ENCODE peak calls at places on chromosomes 5 and 9, in six cellular contexts. I is effector memory CD4-positive, alpha-beta T cell; C is body of pancreas; H is brain microvascular endothelial cell; Q is IMR-90; J is sigmoid colon. V is an unnamed sample. For H3K27me3, the result is how much of the 10 kb centered on the place peaks cover.

GRCh38 chr5:16539169-16539666 is 73.6 kb upstream of the ZNF622 start:
- DNase-seq in H (peak), J (peak), C (peak), Q (peak), I (no peak), V (no peak)

GRCh38 chr5:124438390-124439380 is 307.8 kb downstream of the ZNF608 start:
- DNase-seq in I (no peak), H (no peak), J (no peak), C (no peak), Q (no peak), V (no peak)

GRCh38 chr5:174903333-174903732 is 179.0 kb downstream of the MSX2 start:
- DNase-seq in H (no peak), I (no peak), C (no peak), J (no peak), Q (no peak), V (no peak)

GRCh38 chr5:34669931-34670516 is 13.9 kb downstream of the RAI14 start:
- DNase-seq in Q (peak), C (no peak), H (no peak), J (no peak), I (no peak), V (no peak)

GRCh38 chr5:146828385-146828784 is 50.2 kb downstream of the PPP2R2B start:
- DNase-seq in C (no peak), H (no peak), Q (no peak), I (no peak), J (no peak), V (no peak)

GRCh38 chr5:73812962-73813588 is 187.1 kb downstream of the ARHGEF28 start:
- DNase-seq in J (no peak), Q (no peak), I (no peak), C (peak), H (no peak), V (no peak)

GRCh38 chr9:101235105-101235866 is 149.5 kb downstream of the BAAT start:
- DNase-seq in H (no peak), J (no peak), I (no peak), Q (no peak), C (no peak), V (no peak)

GRCh38 chr5:79225026-79225425 is 10.9 kb upstream of the JMY start:
- DNase-seq in I (no peak), Q (peak), H (no peak), C (no peak), J (no peak), V (no peak)

GRCh38 chr9:124011460-124012301 is at the start of gene LHX2:
- DNase-seq in H (peak), J (no peak), Q (peak), C (no peak), I (no peak), V (no peak)

GRCh38 chr5:52830700-52831099 is 43.0 kb downstream of the ITGA1 start:
- DNase-seq in I (no peak), C (no peak), J (no peak), Q (no peak), H (no peak), V (no peak)

GRCh38 chr9:128249914-128250838 is 25.6 kb downstream of the GOLGA2 start:
- DNase-seq in I (peak), J (peak), Q (peak), H (peak), C (peak), V (peak)

GRCh38 chr5:107203231-107203630 is 467.5 kb downstream of the EFNA5 start:
- DNase-seq in I (no peak), C (no peak), J (no peak), H (no peak), Q (no peak), V (no peak)

GRCh38 chr9:97852001-97852398 is 1.0 kb upstream of the FOXE1 start:
- DNase-seq in I (no peak), H (no peak), J (no peak), Q (no peak), C (no peak), V (no peak)

GRCh38 chr9:97851450-97851883 is 1.6 kb upstream of the FOXE1 start:
- DNase-seq in Q (no peak), J (no peak), H (no peak), C (no peak), I (no peak), V (no peak)

GRCh38 chr9:97849980-97850379 is 3.0 kb upstream of the FOXE1 start:
- DNase-seq in C (no peak), H (no peak), I (no peak), J (no peak), Q (no peak), V (no peak)

GRCh38 chr9:97852399-97853055 is 499 bp upstream of the FOXE1 start:
- DNase-seq in I (no peak), C (no peak), H (no peak), Q (no peak), J (no peak), V (no peak)

DNA sequence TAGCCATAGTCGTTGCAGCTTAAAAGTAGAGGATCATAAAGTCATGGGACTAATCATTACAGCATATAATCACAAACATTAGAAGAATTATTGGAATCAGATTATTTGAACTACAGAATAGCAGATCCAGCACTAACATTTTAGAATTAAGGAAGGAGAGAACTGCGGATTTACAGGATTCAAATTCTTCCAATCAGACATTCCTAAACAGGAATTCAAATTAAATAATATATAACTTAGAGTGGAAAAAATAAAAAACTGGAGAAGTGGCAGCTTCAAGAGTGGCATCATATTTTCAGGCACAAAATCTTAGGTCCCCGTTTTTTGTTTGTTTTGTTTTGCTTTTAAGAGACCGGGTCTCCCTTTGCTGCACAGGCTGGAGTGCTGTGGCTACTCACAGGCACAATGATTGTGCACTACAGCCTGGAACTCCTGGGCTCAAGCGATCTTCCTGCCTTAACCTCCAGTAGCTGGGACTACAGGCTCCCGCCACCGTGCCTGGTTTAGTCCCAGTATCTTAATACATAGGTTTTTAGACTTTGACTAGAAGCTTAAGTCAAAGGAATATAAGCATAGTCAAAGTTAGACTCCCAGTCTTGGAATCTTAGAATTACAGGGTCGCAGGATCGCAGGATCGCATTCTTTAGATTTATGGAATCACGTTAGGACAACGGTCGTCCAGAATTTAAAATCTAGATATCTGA is 2.1 kb upstream of the FOXE1 start:
- DNase-seq in C (no peak), Q (no peak), I (no peak), H (no peak), J (no peak), V (no peak)
- H3K27ac ChIP-seq in C (no peak), Q (no peak), I (no peak), H (no peak), J (no peak), V (no peak)

GRCh38 chr5:42991477-42992034 is 48.6 kb downstream of the ANXA2R start:
- DNase-seq in C (no peak), I (no peak), J (no peak), Q (peak), H (no peak), V (no peak)

GRCh38 chr5:42994285-42995151 is 45.6 kb downstream of the ANXA2R start:
- DNase-seq in C (peak), I (peak), Q (peak), H (peak), J (peak), V (no peak)

GRCh38 chr5:42993516-42994284 is 46.4 kb downstream of the ANXA2R start:
- DNase-seq in J (no peak), C (no peak), Q (peak), I (peak), H (peak), V (no peak)

GRCh38 chr5:42990892-42991291 is 49.2 kb downstream of the ANXA2R start:
- DNase-seq in C (no peak), I (no peak), J (no peak), Q (no peak), H (no peak), V (no peak)

GRCh38 chr5:42992035-42992570 is 48.0 kb downstream of the ANXA2R start:
- DNase-seq in H (peak), J (peak), C (peak), Q (peak), I (peak), V (peak)
- H3K27me3 ChIP-seq in H (under half), J (under half), C (under half), Q (under half), I (under half), V (half or more)

GRCh38 chr9:134436926-134437325 is 110.7 kb downstream of the RXRA start:
- DNase-seq in H (no peak), Q (no peak), C (no peak), I (no peak), J (no peak), V (no peak)
- H3K27ac ChIP-seq in H (no peak), Q (no peak), C (peak), I (no peak), J (peak), V (peak)

DNA sequence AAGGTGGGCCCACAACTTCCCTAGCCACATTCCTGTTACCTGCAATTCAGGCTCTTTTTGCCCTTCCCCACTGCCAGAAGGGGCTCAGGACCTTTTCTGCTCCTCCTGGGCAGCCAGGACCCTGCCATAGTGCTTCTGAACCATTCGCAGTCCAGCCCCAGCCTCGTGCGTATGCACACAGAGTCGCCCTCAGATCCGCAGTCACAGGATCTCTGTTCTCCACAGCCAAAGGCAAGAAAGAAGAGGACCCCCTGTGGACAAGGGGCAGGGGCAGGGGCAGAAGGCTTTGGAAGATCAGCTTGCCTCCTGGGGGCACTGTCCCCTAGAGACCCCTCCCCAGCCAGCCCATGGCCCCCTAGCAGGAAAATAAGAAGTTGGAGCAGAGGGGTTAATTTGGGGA is 82.8 kb downstream of the PCDH1 start:
- DNase-seq in I (no peak), J (no peak), H (no peak), Q (no peak), C (no peak), V (no peak)
- H3K27me3 ChIP-seq in I (under half), J (under half), H (under half), Q (half or more), C (under half), V (under half)

GRCh38 chr9:107504585-107505455 is 15.3 kb upstream of the KLF4 start:
- DNase-seq in Q (peak), I (no peak), J (no peak), H (peak), C (peak), V (peak)
- H3K27ac ChIP-seq in Q (no peak), I (no peak), J (peak), H (peak), C (no peak), V (peak)

GRCh38 chr5:1039210-1039548 is 30.6 kb downstream of the NKD2 start:
- DNase-seq in H (no peak), C (no peak), Q (no peak), J (peak), I (no peak), V (no peak)

GRCh38 chr5:1038417-1039209 is 30.0 kb downstream of the NKD2 start:
- DNase-seq in Q (no peak), I (no peak), C (no peak), J (peak), H (no peak), V (peak)

GRCh38 chr5:1040571-1040970 is 32.0 kb downstream of the NKD2 start:
- DNase-seq in J (peak), C (no peak), Q (no peak), H (no peak), I (no peak), V (no peak)

GRCh38 chr5:1041225-1042186 is 32.9 kb downstream of the NKD2 start:
- DNase-seq in C (no peak), H (no peak), J (no peak), Q (no peak), I (no peak), V (no peak)

GRCh38 chr5:1039706-1040260 is 31.2 kb downstream of the NKD2 start:
- DNase-seq in Q (no peak), J (peak), C (no peak), I (no peak), H (no peak), V (no peak)
- H3K27me3 ChIP-seq in Q (under half), J (under half), C (under half), I (under half), H (under half), V (under half)

GRCh38 chr9:133875131-133875530 is 117.0 kb downstream of the VAV2 start:
- DNase-seq in I (no peak), J (no peak), H (no peak), C (no peak), Q (no peak), V (no peak)

GRCh38 chr9:133870598-133871595 is 121.2 kb downstream of the VAV2 start:
- DNase-seq in Q (no peak), I (no peak), C (no peak), H (no peak), J (no peak), V (no peak)

GRCh38 chr9:133874659-133875058 is 117.5 kb downstream of the VAV2 start:
- DNase-seq in J (no peak), I (no peak), Q (no peak), H (no peak), C (no peak), V (no peak)

GRCh38 chr9:133874061-133874638 is 118.0 kb downstream of the VAV2 start:
- DNase-seq in C (no peak), H (peak), Q (peak), J (no peak), I (no peak), V (no peak)

GRCh38 chr9:133873006-133873780 is 118.9 kb downstream of the VAV2 start:
- DNase-seq in C (no peak), J (no peak), I (no peak), H (no peak), Q (no peak), V (no peak)
- H3K27ac ChIP-seq in C (no peak), J (no peak), I (no peak), H (peak), Q (no peak), V (no peak)

GRCh38 chr9:136765041-136765440 is 723 bp upstream of the LCN15 start:
- DNase-seq in I (no peak), H (no peak), Q (no peak), J (peak), C (no peak), V (no peak)
- H3K27me3 ChIP-seq in I (under half), H (under half), Q (under half), J (under half), C (under half), V (under half)

V was measured in breast epithelium.